ENCODE peak calls at places on chromosomes 11 and 22, in four cellular contexts. D, S, R and B are unnamed samples.
A peak's percentile ranks its signal among the peaks of the same experiment; 100 is the strongest.

GRCh38 chr22:24214467-24215285 is 30.2 kb downstream of the GGT5 start:
- DNase-seq in D (no peak), S (no peak), R (no peak), B (no peak)

GRCh38 chr11:72227316-72228228 is 3.0 kb downstream of the INPPL1 start:
- DNase-seq in D (no peak), S (no peak), R (no peak), B (peak; percentile 47)

GRCh38 chr11:82547163-82547560 is 186.5 kb downstream of the FAM181B start:
- DNase-seq in D (no peak), S (no peak), R (no peak), B (no peak)

GRCh38 chr11:128776088-128776433 is 82.2 kb downstream of the FLI1 start:
- DNase-seq in D (no peak), S (no peak), R (no peak), B (no peak)

GRCh38 chr11:1759151-1759850 is 4.4 kb downstream of the CTSD start:
- DNase-seq in D (no peak), S (no peak), R (no peak), B (no peak)

GRCh38 chr22:25076281-25076680 is 123.4 kb upstream of the CRYBB3 start:
- DNase-seq in D (no peak), S (no peak), R (no peak), B (no peak)

GRCh38 chr11:12801976-12802375 is 127.8 kb downstream of the TEAD1 start:
- DNase-seq in D (no peak), S (no peak), R (no peak), B (no peak)

GRCh38 chr11:83035070-83035854 is 36.4 kb downstream of the RAB30 start:
- DNase-seq in D (no peak), S (no peak), R (no peak), B (no peak)

GRCh38 chr22:29315286-29316195 is at the start of gene RASL10A:
- DNase-seq in D (peak; percentile 69), S (no peak), R (no peak), B (no peak)

GRCh38 chr11:23570828-23571227 is 710.6 kb upstream of the CCDC179 start:
- DNase-seq in D (no peak), S (no peak), R (no peak), B (peak; percentile 36)

GRCh38 chr22:22024440-22024839 is 41.9 kb upstream of the TOP3B start:
- DNase-seq in D (no peak), S (no peak), R (no peak), B (no peak)

GRCh38 chr22:44846726-44847275 is 94.4 kb downstream of the ARHGAP8 start:
- DNase-seq in D (no peak), S (no peak), R (no peak), B (no peak)

GRCh38 chr22:44845796-44846720 is 93.7 kb downstream of the ARHGAP8 start:
- DNase-seq in D (no peak), S (no peak), R (no peak), B (no peak)

GRCh38 chr22:44847380-44847779 is 95.0 kb downstream of the ARHGAP8 start:
- DNase-seq in D (no peak), S (no peak), R (no peak), B (no peak)

GRCh38 chr22:44847892-44848291 is 95.5 kb downstream of the ARHGAP8 start:
- DNase-seq in D (no peak), S (no peak), R (no peak), B (no peak)

GRCh38 chr22:44845191-44845590 is 92.8 kb downstream of the ARHGAP8 start:
- DNase-seq in D (no peak), S (no peak), R (no peak), B (no peak)
- TF ChIP-seq CEBPB in D (no peak), S (no peak), R (no peak), B (no peak)

DNA sequence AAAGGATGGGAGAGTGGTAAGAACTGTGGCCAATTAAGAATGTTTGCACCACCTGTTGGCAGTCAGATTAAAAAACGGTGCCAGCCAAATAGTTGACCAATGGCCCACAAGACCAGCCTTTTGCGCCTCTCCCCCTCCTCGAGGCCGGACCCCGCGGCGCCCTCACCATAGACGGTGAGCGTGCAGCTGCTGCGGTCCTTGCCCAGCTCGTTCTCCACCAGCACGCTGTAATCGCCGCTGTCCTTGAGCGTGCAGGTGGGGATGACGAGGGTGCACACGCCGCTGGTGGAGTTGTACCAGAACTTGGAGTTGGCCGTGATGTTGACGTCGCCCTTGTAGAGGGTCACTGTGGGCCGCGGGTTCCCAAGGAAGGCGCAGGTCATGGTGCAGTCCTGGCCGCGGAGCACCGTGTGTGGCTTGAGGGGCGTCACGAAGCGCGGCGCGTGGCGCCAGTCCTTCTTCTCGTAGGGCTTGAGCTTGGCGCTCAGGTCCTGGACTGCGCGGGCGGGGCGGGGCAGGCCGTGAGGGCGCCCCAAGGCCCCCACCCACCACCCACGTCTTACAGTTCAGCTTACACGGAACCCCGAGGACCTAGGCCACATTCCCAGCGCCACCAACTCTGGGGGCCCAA is 7.2 kb downstream of the TMEM86A start:
- DNase-seq in D (no peak), S (no peak), R (no peak), B (no peak)
- TF ChIP-seq CHD1 in D (no peak), S (no peak), R (no peak), B (no peak)

DNA sequence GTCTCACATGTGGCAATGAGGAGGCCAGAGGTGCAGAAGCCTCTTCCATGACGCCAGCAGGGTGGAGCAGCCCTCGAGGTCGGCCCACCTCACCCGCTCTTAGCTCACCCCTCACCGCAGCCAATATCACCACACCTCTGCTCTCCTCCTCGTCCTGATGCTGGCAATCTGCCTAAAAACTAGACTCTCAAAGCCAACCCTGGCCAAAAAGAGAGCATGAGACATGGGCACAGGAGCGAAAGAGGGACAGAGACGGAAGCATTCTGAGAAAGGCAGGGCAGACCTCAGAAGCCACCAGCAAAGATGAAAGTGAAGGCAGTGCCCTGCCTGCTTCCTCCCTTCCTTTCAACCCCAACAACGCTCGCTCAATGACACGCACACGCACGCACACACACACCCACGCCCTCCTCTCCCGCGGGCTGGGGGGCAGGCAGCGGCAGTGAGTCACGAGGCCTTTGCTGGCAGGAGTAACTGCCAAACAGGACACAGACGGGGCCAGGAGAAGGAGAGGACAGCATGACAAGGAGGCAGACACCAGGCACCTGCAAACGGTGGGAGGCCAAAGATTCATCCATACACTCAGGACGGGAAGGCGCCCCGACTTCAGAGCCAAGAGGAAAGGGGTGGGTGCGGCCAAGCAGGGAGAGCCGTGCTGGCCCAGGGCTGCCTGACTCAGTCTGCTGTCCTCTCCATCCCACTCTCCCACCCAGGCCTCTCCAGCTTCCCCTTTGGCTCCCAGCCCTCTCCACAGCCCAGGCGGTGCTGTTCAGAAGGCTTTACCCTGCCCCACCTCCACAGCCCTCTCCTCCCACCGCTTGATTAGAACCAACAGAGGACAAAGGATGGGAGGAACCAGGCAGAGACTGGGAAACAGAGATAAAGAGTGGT is 11.4 kb downstream of the IGSF9B start:
- DNase-seq in D (no peak), S (peak; percentile 21), R (no peak), B (peak; percentile 14)
- TF ChIP-seq CEBPB in D (no peak), S (no peak), R (no peak), B (no peak)

GRCh38 chr11:64360403-64360980 is 1.5 kb downstream of the RPS6KA4 start:
- DNase-seq in D (no peak), S (no peak), R (no peak), B (no peak)

GRCh38 chr11:64358907-64359711 is at the start of gene RPS6KA4:
- DNase-seq in D (peak; percentile 75), S (peak; percentile 80), R (no peak), B (peak; percentile 58)

GRCh38 chr11:64361659-64362058 is 2.7 kb downstream of the RPS6KA4 start:
- DNase-seq in D (no peak), S (no peak), R (no peak), B (no peak)

GRCh38 chr11:64358536-64358906 is 441 bp upstream of the RPS6KA4 start:
- DNase-seq in D (no peak), S (no peak), R (no peak), B (no peak)

DNA sequence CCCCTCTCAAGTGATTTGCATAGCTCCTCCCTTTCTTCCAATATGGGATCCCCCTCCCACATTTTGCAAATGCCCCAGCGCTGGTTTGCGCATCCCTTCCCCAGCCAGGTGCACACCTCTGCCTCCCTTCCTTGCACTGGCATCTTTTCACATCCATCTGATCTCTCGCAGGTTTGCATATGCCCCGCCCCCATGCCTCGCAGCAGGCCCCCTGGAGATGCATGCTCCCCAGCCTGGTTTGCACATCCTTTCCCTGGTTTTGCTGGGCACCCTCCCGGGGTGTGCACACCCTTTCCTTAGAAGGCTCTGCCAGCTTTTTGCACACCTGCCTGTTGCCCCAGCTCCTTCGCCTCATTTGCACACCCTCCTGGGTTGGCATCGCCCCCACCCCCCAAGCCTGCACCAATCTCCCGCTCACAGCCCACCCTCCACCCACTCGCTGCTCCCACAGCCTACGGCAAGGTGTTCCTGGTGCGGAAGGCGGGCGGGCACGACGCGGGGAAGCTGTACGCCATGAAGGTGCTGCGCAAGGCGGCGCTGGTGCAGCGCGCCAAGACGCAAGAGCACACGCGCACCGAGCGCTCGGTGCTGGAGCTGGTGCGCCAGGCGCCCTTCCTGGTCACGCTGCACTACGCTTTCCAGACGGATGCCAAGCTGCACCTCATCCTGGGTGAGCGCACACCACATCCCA is 895 bp downstream of the RPS6KA4 start:
- DNase-seq in D (no peak), S (no peak), R (no peak), B (no peak)
- TF ChIP-seq CHD1 in D (no peak), S (no peak), R (no peak), B (no peak)

DNA sequence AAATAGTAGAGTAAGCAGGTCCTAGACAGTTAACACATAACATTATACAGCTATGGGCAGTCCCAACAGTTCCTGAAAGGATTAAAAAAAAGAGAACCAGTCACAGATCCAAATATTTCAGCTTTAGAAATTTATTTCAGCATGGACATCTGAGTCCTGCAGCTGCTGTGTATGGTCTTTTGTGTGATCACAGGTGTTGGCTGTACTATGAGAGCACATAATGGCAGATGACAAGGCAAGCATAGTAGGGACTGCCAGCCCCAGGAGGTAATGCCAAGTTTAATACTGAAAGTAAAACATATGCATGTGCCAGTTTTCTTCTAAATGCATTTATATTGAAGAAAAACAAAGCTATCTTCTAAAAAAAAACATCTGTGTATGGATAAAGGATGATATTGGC is 158.1 kb downstream of the GRIA4 start:
- DNase-seq in D (no peak), S (no peak), R (no peak), B (no peak)
- TF ChIP-seq CEBPB in D (no peak), S (no peak), R (no peak), B (no peak)

GRCh38 chr22:47175761-47176359 is 413.4 kb downstream of the TBC1D22A start:
- DNase-seq in D (no peak), S (no peak), R (no peak), B (no peak)
- TF ChIP-seq CHD1 in D (no peak), S (no peak), R (no peak), B (no peak)

GRCh38 chr22:31488988-31489617 is 539 bp downstream of the EIF4ENIF1 start:
- DNase-seq in D (peak; percentile 73), S (peak; percentile 30), R (no peak), B (peak; percentile 7)
- TF ChIP-seq CEBPB in D (no peak), S (no peak), R (no peak), B (no peak)